ENCODE peak calls at places on chromosomes 11 and 22, in nine cellular contexts. One of them, this sample, is unnamed.

GRCh38 chr22:39664485-39665200 is 94.1 kb downstream of the CACNA1I start:
- DNase-seq in amygdala: no peak
- DNase-seq in iPS-NIHi11: peak
- DNase-seq in dorsolateral prefrontal cortex: no peak
- DNase-seq in M059J: no peak
- DNase-seq in tibial artery: no peak
- DNase-seq in NCI-H1092: no peak
- DNase-seq in T-helper 9 cell: peak
- DNase-seq in fibroblast of lung: no peak
- DNase-seq in this sample: no peak

GRCh38 chr11:126431401-126432064 is 76.0 kb downstream of the ST3GAL4 start:
- DNase-seq in amygdala: no peak
- DNase-seq in iPS-NIHi11: no peak
- DNase-seq in dorsolateral prefrontal cortex: no peak
- DNase-seq in M059J: peak
- DNase-seq in tibial artery: peak
- DNase-seq in NCI-H1092: no peak
- DNase-seq in T-helper 9 cell: no peak
- DNase-seq in fibroblast of lung: peak
- DNase-seq in this sample: no peak

GRCh38 chr11:134100171-134100570 is 31.3 kb downstream of the JAM3 start:
- DNase-seq in amygdala: no peak
- DNase-seq in iPS-NIHi11: no peak
- DNase-seq in dorsolateral prefrontal cortex: no peak
- DNase-seq in M059J: no peak
- DNase-seq in tibial artery: no peak
- DNase-seq in NCI-H1092: no peak
- DNase-seq in T-helper 9 cell: no peak
- DNase-seq in fibroblast of lung: no peak
- DNase-seq in this sample: no peak

GRCh38 chr11:45087301-45087700 is 59.1 kb upstream of the PRDM11 start:
- DNase-seq in amygdala: no peak
- DNase-seq in iPS-NIHi11: no peak
- DNase-seq in dorsolateral prefrontal cortex: no peak
- DNase-seq in M059J: peak
- DNase-seq in tibial artery: no peak
- DNase-seq in NCI-H1092: peak
- DNase-seq in T-helper 9 cell: no peak
- DNase-seq in fibroblast of lung: no peak
- DNase-seq in this sample: no peak

GRCh38 chr11:44994753-44995152 is 44.1 kb upstream of the TP53I11 start:
- DNase-seq in amygdala: no peak
- DNase-seq in iPS-NIHi11: no peak
- DNase-seq in dorsolateral prefrontal cortex: no peak
- DNase-seq in M059J: no peak
- DNase-seq in tibial artery: no peak
- DNase-seq in NCI-H1092: no peak
- DNase-seq in T-helper 9 cell: no peak
- DNase-seq in fibroblast of lung: no peak
- DNase-seq in this sample: no peak

GRCh38 chr11:126809514-126810289 is 190.9 kb downstream of the KIRREL3 start:
- DNase-seq in amygdala: no peak
- DNase-seq in iPS-NIHi11: no peak
- DNase-seq in dorsolateral prefrontal cortex: no peak
- DNase-seq in M059J: no peak
- DNase-seq in tibial artery: no peak
- DNase-seq in NCI-H1092: no peak
- DNase-seq in T-helper 9 cell: no peak
- DNase-seq in fibroblast of lung: no peak
- DNase-seq in this sample: no peak

GRCh38 chr11:77602385-77603105 is 12.8 kb downstream of the AQP11 start:
- DNase-seq in amygdala: no peak
- DNase-seq in iPS-NIHi11: peak
- DNase-seq in dorsolateral prefrontal cortex: no peak
- DNase-seq in M059J: peak
- DNase-seq in tibial artery: no peak
- DNase-seq in NCI-H1092: no peak
- DNase-seq in T-helper 9 cell: no peak
- DNase-seq in fibroblast of lung: peak
- DNase-seq in this sample: no peak

GRCh38 chr11:86978756-86979608 is 23.8 kb upstream of the FZD4 start:
- DNase-seq in amygdala: no peak
- DNase-seq in iPS-NIHi11: no peak
- DNase-seq in dorsolateral prefrontal cortex: no peak
- DNase-seq in M059J: peak
- DNase-seq in tibial artery: no peak
- DNase-seq in NCI-H1092: no peak
- DNase-seq in T-helper 9 cell: no peak
- DNase-seq in fibroblast of lung: peak
- DNase-seq in this sample: no peak

GRCh38 chr22:31945971-31946680 is 1.8 kb downstream of the YWHAH start:
- DNase-seq in amygdala: no peak
- DNase-seq in iPS-NIHi11: no peak
- DNase-seq in dorsolateral prefrontal cortex: no peak
- DNase-seq in M059J: no peak
- DNase-seq in tibial artery: no peak
- DNase-seq in NCI-H1092: no peak
- DNase-seq in T-helper 9 cell: no peak
- DNase-seq in fibroblast of lung: no peak
- DNase-seq in this sample: no peak

GRCh38 chr22:45304971-45305370 is 4.8 kb upstream of the FAM118A start:
- DNase-seq in amygdala: no peak
- DNase-seq in iPS-NIHi11: no peak
- DNase-seq in dorsolateral prefrontal cortex: no peak
- DNase-seq in M059J: peak
- DNase-seq in tibial artery: no peak
- DNase-seq in NCI-H1092: no peak
- DNase-seq in T-helper 9 cell: no peak
- DNase-seq in fibroblast of lung: no peak
- DNase-seq in this sample: no peak

GRCh38 chr11:783581-784015 is 6.3 kb downstream of the CEND1 start:
- DNase-seq in amygdala: peak
- DNase-seq in iPS-NIHi11: peak
- DNase-seq in dorsolateral prefrontal cortex: peak
- DNase-seq in M059J: no peak
- DNase-seq in tibial artery: peak
- DNase-seq in NCI-H1092: no peak
- DNase-seq in T-helper 9 cell: no peak
- DNase-seq in fibroblast of lung: peak
- DNase-seq in this sample: no peak

GRCh38 chr22:30121988-30122387 is 41.7 kb downstream of the HORMAD2 start:
- DNase-seq in amygdala: no peak
- DNase-seq in iPS-NIHi11: no peak
- DNase-seq in dorsolateral prefrontal cortex: no peak
- DNase-seq in M059J: no peak
- DNase-seq in tibial artery: no peak
- DNase-seq in NCI-H1092: no peak
- DNase-seq in T-helper 9 cell: no peak
- DNase-seq in fibroblast of lung: no peak
- DNase-seq in this sample: no peak

GRCh38 chr22:21030032-21030431 is 2.3 kb downstream of the SLC7A4 start:
- DNase-seq in amygdala: no peak
- DNase-seq in iPS-NIHi11: no peak
- DNase-seq in dorsolateral prefrontal cortex: no peak
- DNase-seq in M059J: no peak
- DNase-seq in tibial artery: no peak
- DNase-seq in NCI-H1092: no peak
- DNase-seq in T-helper 9 cell: no peak
- DNase-seq in fibroblast of lung: no peak
- DNase-seq in this sample: no peak

GRCh38 chr22:44597616-44598015 is 99.6 kb upstream of the RTL6 start:
- DNase-seq in amygdala: no peak
- DNase-seq in iPS-NIHi11: no peak
- DNase-seq in dorsolateral prefrontal cortex: peak
- DNase-seq in M059J: no peak
- DNase-seq in tibial artery: no peak
- DNase-seq in NCI-H1092: peak
- DNase-seq in T-helper 9 cell: no peak
- DNase-seq in fibroblast of lung: no peak
- DNase-seq in this sample: no peak

GRCh38 chr11:64643258-64643881 is 52.4 kb downstream of the SLC22A12 start:
- DNase-seq in amygdala: no peak
- DNase-seq in iPS-NIHi11: peak
- DNase-seq in dorsolateral prefrontal cortex: peak
- DNase-seq in M059J: no peak
- DNase-seq in tibial artery: no peak
- DNase-seq in NCI-H1092: peak
- DNase-seq in T-helper 9 cell: no peak
- DNase-seq in fibroblast of lung: no peak
- DNase-seq in this sample: no peak

GRCh38 chr11:10934293-10934850 is 76.5 kb upstream of the ZBED5 start:
- DNase-seq in amygdala: no peak
- DNase-seq in iPS-NIHi11: peak
- DNase-seq in dorsolateral prefrontal cortex: no peak
- DNase-seq in M059J: no peak
- DNase-seq in tibial artery: no peak
- DNase-seq in NCI-H1092: no peak
- DNase-seq in T-helper 9 cell: no peak
- DNase-seq in fibroblast of lung: no peak
- DNase-seq in this sample: no peak

GRCh38 chr11:35402751-35403454 is 16.5 kb downstream of the SLC1A2 start:
- DNase-seq in amygdala: no peak
- DNase-seq in iPS-NIHi11: no peak
- DNase-seq in dorsolateral prefrontal cortex: no peak
- DNase-seq in M059J: no peak
- DNase-seq in tibial artery: no peak
- DNase-seq in NCI-H1092: no peak
- DNase-seq in T-helper 9 cell: no peak
- DNase-seq in fibroblast of lung: no peak
- DNase-seq in this sample: no peak

GRCh38 chr22:39148727-39149535 is 3.5 kb downstream of the CBX7 start:
- DNase-seq in amygdala: peak
- DNase-seq in iPS-NIHi11: peak
- DNase-seq in dorsolateral prefrontal cortex: no peak
- DNase-seq in M059J: no peak
- DNase-seq in tibial artery: peak
- DNase-seq in NCI-H1092: no peak
- DNase-seq in T-helper 9 cell: peak
- DNase-seq in fibroblast of lung: no peak
- DNase-seq in this sample: no peak

GRCh38 chr11:17591293-17591692 is 44.2 kb downstream of the OTOG start:
- DNase-seq in amygdala: no peak
- DNase-seq in iPS-NIHi11: no peak
- DNase-seq in dorsolateral prefrontal cortex: peak
- DNase-seq in M059J: no peak
- DNase-seq in tibial artery: peak
- DNase-seq in NCI-H1092: no peak
- DNase-seq in T-helper 9 cell: no peak
- DNase-seq in fibroblast of lung: no peak
- DNase-seq in this sample: no peak

GRCh38 chr11:73333626-73334199 is 25.6 kb downstream of the ARHGEF17 start:
- DNase-seq in amygdala: no peak
- DNase-seq in iPS-NIHi11: no peak
- DNase-seq in dorsolateral prefrontal cortex: no peak
- DNase-seq in M059J: peak
- DNase-seq in tibial artery: no peak
- DNase-seq in NCI-H1092: no peak
- DNase-seq in T-helper 9 cell: no peak
- DNase-seq in fibroblast of lung: no peak
- DNase-seq in this sample: no peak

This sample was measured in NCI-H2081 treated with DMSO at 0.1 percent for 48 hours.